ENCODE peak calls at places on chromosome 11, in six cellular contexts. Z is K562, E is H1, T is HepG2, B is GM12892, C is GM12878. Q is an unnamed sample.

GRCh38 chr11:34250732-34251639 is 106.8 kb downstream of the ABTB2 start:
- DNase-seq in B (peak), Z (no peak), T (no peak), C (no peak), E (no peak), Q (peak)

GRCh38 chr11:124595302-124595701 is 15.9 kb upstream of the PANX3 start:
- DNase-seq in C (no peak), B (no peak), E (no peak), Z (no peak), T (no peak), Q (no peak)

GRCh38 chr11:57480409-57481137 is 20.2 kb downstream of the RTN4RL2 start:
- DNase-seq in C (no peak), E (peak), B (peak), T (peak), Z (peak), Q (peak)

GRCh38 chr11:44622721-44623258 is 57.3 kb downstream of the CD82 start:
- DNase-seq in E (peak), Z (no peak), B (peak), T (no peak), C (no peak), Q (no peak)

GRCh38 chr11:117941163-117941707 is 12.0 kb upstream of the TMPRSS13 start:
- DNase-seq in B (no peak), E (no peak), T (no peak), C (no peak), Z (no peak), Q (no peak)

GRCh38 chr11:134741453-134742227 is 329.6 kb upstream of the B3GAT1 start:
- DNase-seq in B (no peak), E (no peak), C (no peak), Z (no peak), T (peak), Q (no peak)

GRCh38 chr11:47417712-47418111 is 8.5 kb downstream of the PSMC3 start:
- DNase-seq in E (no peak), Z (no peak), C (no peak), B (no peak), T (no peak), Q (no peak)

GRCh38 chr11:123439616-123440015 is 9.5 kb downstream of the GRAMD1B start:
- DNase-seq in C (no peak), T (no peak), E (no peak), Z (no peak), B (no peak), Q (no peak)

GRCh38 chr11:69303427-69303826 is 9.5 kb downstream of the MYEOV start:
- DNase-seq in B (no peak), C (no peak), E (no peak), Z (no peak), T (no peak), Q (no peak)

GRCh38 chr11:19669511-19669910 is 43.1 kb upstream of the NAV2 start:
- DNase-seq in B (no peak), T (no peak), E (no peak), C (no peak), Z (no peak), Q (no peak)

GRCh38 chr11:15818132-15818842 is 538.1 kb downstream of the SOX6 start:
- DNase-seq in Z (no peak), B (no peak), C (no peak), T (no peak), E (no peak), Q (no peak)

GRCh38 chr11:15816270-15816871 is 540.0 kb downstream of the SOX6 start:
- DNase-seq in E (no peak), T (no peak), C (no peak), Z (no peak), B (no peak), Q (no peak)

GRCh38 chr11:15819679-15820286 is 536.6 kb downstream of the SOX6 start:
- DNase-seq in B (peak), E (peak), C (no peak), Z (peak), T (peak), Q (peak)

GRCh38 chr11:15815246-15816209 is 540.8 kb downstream of the SOX6 start:
- DNase-seq in B (no peak), T (no peak), Z (no peak), C (no peak), E (no peak), Q (no peak)

GRCh38 chr11:15816996-15817395 is 539.4 kb downstream of the SOX6 start:
- DNase-seq in E (no peak), B (no peak), Z (no peak), T (no peak), C (no peak), Q (no peak)
- TF ChIP-seq TAF1 in E (no peak), B (no peak), Z (no peak), T (no peak), C (no peak), Q (no peak)

GRCh38 chr11:128506999-128507591 is 80.3 kb downstream of the ETS1 start:
- DNase-seq in Z (no peak), B (no peak), E (no peak), C (no peak), T (no peak), Q (no peak)
- TF ChIP-seq POLR2A in Z (no peak), B (peak), E (no peak), C (no peak), T (no peak), Q (no peak)

GRCh38 chr11:111696556-111696955 is 69.6 kb downstream of the PPP2R1B start:
- DNase-seq in Z (no peak), E (no peak), B (no peak), C (no peak), T (no peak), Q (no peak)
- TF ChIP-seq TAF1 in Z (no peak), E (no peak), B (no peak), C (no peak), T (no peak), Q (no peak)

GRCh38 chr11:116772443-116773202 is at the start of gene BUD13:
- DNase-seq in Z (peak), T (peak), C (peak), E (peak), B (peak), Q (peak)
- TF ChIP-seq POLR2A in Z (peak), T (peak), C (peak), E (peak), B (peak), Q (peak)

DNA sequence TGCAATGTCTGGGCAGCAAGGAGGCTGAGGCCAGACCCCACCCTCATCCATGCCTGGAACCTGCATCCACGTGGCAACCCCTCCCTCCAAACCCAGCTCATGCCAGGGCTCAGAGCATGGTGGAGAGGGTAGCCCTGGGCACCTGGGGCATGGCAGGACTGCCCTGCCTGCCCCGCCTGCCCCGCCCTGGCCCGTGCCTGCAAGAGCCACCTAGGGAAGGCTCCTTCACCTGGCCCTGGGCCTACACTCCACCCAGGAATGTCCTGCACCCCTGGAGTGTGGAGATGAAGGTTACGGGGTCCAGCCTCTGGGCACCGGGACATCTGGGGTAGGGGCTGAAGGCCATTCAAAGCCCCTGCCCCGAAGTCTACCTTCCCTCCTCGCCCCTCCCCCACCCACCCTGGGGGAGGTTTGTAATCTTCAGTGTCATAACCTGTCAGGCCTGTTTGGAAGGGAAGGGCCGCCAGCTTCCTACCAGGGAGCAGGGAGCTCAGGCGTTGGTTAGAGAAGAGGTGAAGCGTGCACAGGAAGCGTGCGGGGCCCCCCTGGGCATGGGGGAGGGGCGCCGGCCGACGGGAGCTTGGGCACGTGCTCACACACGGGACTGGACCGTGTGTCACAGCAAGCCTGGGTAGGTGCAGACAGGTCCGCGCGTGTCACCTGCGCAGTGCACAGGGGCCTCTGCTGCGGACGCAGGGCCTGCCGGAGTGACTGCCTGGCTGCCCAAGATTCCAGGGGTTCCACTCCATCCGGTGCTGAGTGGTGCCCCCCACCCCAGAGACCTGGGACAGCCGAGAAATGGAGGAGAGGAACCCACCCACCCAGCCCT is 30.7 kb upstream of the TH start:
- DNase-seq in E (no peak), C (no peak), Z (no peak), T (no peak), B (no peak), Q (no peak)
- TF ChIP-seq TAF1 in E (no peak), C (no peak), Z (no peak), T (no peak), B (no peak), Q (no peak)

DNA sequence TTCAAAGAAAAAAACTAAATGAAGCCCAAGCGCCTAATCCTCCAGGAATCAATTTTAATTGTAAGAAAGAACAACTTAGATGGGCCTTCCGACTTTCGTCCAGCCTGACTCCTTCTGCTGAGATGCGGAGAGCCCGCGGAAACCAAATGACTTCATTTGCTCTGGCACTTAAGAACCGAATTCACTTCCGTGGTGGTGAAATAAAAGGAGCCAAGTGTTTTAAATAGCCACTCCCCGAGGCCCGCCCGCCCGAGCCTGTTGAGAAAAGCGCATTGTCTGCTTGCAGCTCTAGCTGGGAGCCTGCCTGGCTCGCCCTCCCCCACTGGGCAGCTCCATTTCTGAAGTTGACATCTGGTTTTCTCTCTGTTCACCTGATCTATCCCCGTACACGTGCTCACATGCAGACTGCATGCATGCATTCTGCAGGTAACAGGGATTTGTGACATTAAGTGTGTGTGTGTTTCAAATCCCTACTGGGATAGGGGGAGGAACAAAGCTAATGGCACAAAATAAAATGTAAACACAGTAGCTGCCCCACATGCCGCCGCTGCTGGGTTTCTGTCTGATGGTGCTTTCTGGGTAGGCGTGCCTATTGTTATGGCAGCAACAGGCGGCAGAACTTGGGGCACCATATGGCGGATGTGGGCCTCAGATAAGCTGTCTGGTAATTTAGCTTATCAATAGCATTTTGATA is 6.2 kb downstream of the TEAD1 start:
- DNase-seq in C (no peak), B (no peak), Z (peak), E (peak), T (peak), Q (no peak)
- TF ChIP-seq POLR2A in C (no peak), B (no peak), Z (no peak), E (no peak), T (no peak), Q (no peak)

DNA sequence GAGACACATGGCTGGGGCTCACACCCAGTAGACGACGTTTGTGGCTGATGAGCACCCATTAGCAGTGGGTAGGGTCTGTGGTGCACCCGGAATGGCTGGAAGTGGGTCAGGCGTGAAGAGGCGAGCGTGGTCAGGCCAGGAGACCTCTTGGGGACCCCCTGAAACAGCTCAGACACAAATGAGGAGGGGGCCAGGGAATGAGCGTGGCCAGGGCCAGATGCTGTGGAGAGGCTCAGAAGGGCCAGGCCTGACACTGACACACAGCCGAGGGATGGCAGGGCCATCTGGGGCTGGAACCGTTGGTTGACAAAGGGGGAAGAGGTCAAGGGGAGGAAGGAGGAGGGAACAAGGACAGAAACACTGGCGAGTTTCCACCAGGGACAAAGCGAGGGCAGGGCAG is 162.8 kb downstream of the SHANK2 start:
- DNase-seq in B (no peak), T (no peak), E (no peak), C (no peak), Z (no peak), Q (no peak)
- TF ChIP-seq TAF1 in B (no peak), T (no peak), E (no peak), C (no peak), Z (no peak), Q (no peak)

GRCh38 chr11:73982990-73983763 is 534 bp upstream of the UCP2 start:
- DNase-seq in E (peak), T (peak), Z (peak), B (peak), C (peak), Q (peak)
- TF ChIP-seq POLR2A in E (no peak), T (peak), Z (peak), B (peak), C (peak), Q (peak)